ENCODE peak calls at places on chromosomes 16 and 17, in eight cellular contexts. M is stomach, H is lung, G is GM23338, S is prostate gland, V is adrenal gland, D is breast epithelium, J is ascending aorta. B is an unnamed sample.

GRCh38 chr17:41792835-41793748 is 6.6 kb upstream of the JUP start:
- DNase-seq in J (no peak), G (peak; percentile 47), S (peak; percentile 61), H (peak; percentile 71), V (peak; percentile 27), D (peak; percentile 87), M (peak; percentile 83), B (peak; percentile 86)

GRCh38 chr16:78376452-78376851 is 277.0 kb downstream of the WWOX start:
- DNase-seq in M (no peak), H (no peak), S (no peak), V (peak; percentile 5), D (no peak), G (no peak), J (no peak), B (no peak)

GRCh38 chr16:89700100-89700648 is 1.3 kb downstream of the SPATA2L start:
- DNase-seq in H (peak; percentile 100), V (peak; percentile 100), J (peak; percentile 96), M (peak; percentile 100), S (peak; percentile 100), G (peak; percentile 100), D (peak; percentile 100), B (peak; percentile 100)

GRCh38 chr16:49833055-49833454 is 22.9 kb downstream of the ZNF423 start:
- DNase-seq in M (no peak), S (no peak), V (peak; percentile 40), D (no peak), G (peak; percentile 56), H (no peak), J (no peak), B (peak; percentile 54)

GRCh38 chr17:608911-609882 is 105.4 kb downstream of the VPS53 start:
- DNase-seq in J (no peak), H (no peak), V (no peak), M (no peak), D (no peak), S (no peak), G (no peak), B (no peak)

GRCh38 chr17:72576289-72576759 is 455.5 kb downstream of the SOX9 start:
- DNase-seq in M (no peak), J (no peak), D (no peak), V (no peak), S (no peak), G (peak; percentile 72), H (no peak), B (no peak)

GRCh38 chr16:70523013-70523620 is at the start of gene COG4:
- DNase-seq in D (peak; percentile 80), M (peak; percentile 86), G (peak; percentile 96), J (peak; percentile 24), S (peak; percentile 77), H (peak; percentile 86), V (peak; percentile 88), B (peak; percentile 91)

GRCh38 chr16:85601730-85602401 is 11.3 kb upstream of the GSE1 start:
- DNase-seq in V (peak; percentile 68), S (no peak), D (no peak), H (no peak), J (no peak), M (peak; percentile 48), G (no peak), B (no peak)

GRCh38 chr16:19520861-19521331 is 1.0 kb downstream of the GDE1 start:
- DNase-seq in J (no peak), V (peak; percentile 58), G (no peak), M (peak; percentile 34), S (no peak), D (no peak), H (no peak), B (peak; percentile 66)

GRCh38 chr16:69448470-69449193 is 24.2 kb downstream of the CYB5B start:
- DNase-seq in V (no peak), J (no peak), H (no peak), S (no peak), D (no peak), M (no peak), G (no peak), B (no peak)

GRCh38 chr17:44921122-44921882 is 6.0 kb upstream of the GFAP start:
- DNase-seq in J (no peak), H (no peak), M (no peak), G (peak; percentile 74), D (no peak), S (no peak), V (no peak), B (no peak)

GRCh38 chr16:16004314-16004749 is 54.9 kb downstream of the ABCC1 start:
- DNase-seq in M (no peak), H (no peak), J (no peak), S (no peak), G (no peak), V (no peak), D (no peak), B (no peak)

GRCh38 chr16:89720520-89720858 is 209 bp downstream of the VPS9D1 start:
- DNase-seq in D (no peak), V (peak; percentile 85), S (no peak), J (no peak), G (peak; percentile 67), H (peak; percentile 48), M (peak; percentile 52), B (peak; percentile 74)

GRCh38 chr16:75262800-75263127 is 11.3 kb upstream of the BCAR1 start:
- DNase-seq in G (no peak), H (no peak), J (no peak), D (no peak), M (no peak), V (no peak), S (no peak), B (no peak)
- TF ChIP-seq CTCF in G (no peak), H (no peak), J (no peak), D (no peak), M (no peak), V (no peak), S (no peak), B (no peak)

GRCh38 chr17:35498429-35499178 is 38.9 kb downstream of the SLFN12L start:
- DNase-seq in V (no peak), H (no peak), G (peak; percentile 22), M (no peak), D (no peak), S (no peak), J (no peak), B (no peak)

GRCh38 chr17:35496470-35497290 is 40.8 kb downstream of the SLFN12L start:
- DNase-seq in M (no peak), H (no peak), V (no peak), D (no peak), J (no peak), G (peak; percentile 76), S (no peak), B (no peak)

DNA sequence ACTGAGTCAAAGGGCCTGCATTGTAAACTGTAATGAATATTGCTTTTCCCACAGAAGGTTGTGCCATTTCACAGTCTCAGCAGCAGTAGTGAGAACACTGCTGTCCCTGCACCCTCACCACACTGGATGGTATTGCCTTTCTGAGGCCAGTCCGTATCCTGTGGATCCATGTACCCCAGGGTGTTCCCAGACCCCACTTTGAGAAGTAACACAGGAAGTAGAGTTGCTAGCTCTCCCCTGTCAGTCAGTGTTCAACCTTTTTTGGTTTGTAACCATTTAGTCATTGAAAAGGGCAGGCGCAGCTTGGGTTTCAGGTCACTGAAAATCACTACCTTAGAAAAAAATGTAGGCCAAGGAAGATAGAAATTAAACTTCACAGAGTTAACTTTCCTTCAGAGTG is 37.9 kb downstream of the SLFN12L start:
- DNase-seq in S (no peak), D (no peak), H (no peak), J (no peak), G (no peak), M (no peak), V (no peak), B (no peak)
- H3K27ac ChIP-seq in S (no peak overlapping the region), D (no peak overlapping the region), H (no peak overlapping the region), J (no peak overlapping the region), G (no peak overlapping the region), M (no peak overlapping the region), V (no peak overlapping the region), B (no peak overlapping the region)

DNA sequence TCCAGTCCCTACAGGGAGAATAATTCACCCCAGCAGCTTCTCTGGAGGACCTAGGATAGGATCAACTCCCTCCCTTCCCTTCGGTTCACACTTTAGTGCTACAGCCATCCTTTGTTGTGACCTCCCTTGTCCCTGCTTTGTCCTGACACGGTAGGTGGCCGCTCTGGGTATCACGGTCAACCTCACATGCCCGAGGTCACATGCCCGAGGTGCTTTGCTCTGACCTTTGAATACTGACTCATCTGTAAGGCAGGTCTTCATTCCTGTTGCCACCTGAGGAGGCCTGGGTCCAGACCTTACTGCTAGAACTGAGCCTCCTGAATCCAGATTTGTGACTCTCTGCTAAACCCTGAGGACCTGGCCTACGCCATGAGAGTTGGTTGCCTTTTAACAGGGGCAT is 19.7 kb downstream of the ALKBH5 start:
- DNase-seq in G (no peak), D (no peak), J (no peak), M (no peak), V (peak; percentile 29), H (no peak), S (no peak), B (no peak)
- H3K4me1 ChIP-seq in G (no peaks in the 10 kb centered on the region), D (no peaks in the 10 kb centered on the region), J (no peaks in the 10 kb centered on the region), M (peaks cover 58% of the 10 kb centered on the region), V (peaks cover 24% of the 10 kb centered on the region), H (peaks cover 3% of the 10 kb centered on the region), S (no peaks in the 10 kb centered on the region), B (no peaks in the 10 kb centered on the region)

GRCh38 chr16:12168054-12169018 is 191.8 kb downstream of the SNX29 start:
- DNase-seq in M (no peak), J (no peak), S (no peak), H (no peak), G (no peak), D (no peak), V (no peak), B (no peak)
- TF ChIP-seq CTCF in M (no peak), J (no peak), S (no peak), H (no peak), G (no peak), D (no peak), V (no peak), B (no peak)

DNA sequence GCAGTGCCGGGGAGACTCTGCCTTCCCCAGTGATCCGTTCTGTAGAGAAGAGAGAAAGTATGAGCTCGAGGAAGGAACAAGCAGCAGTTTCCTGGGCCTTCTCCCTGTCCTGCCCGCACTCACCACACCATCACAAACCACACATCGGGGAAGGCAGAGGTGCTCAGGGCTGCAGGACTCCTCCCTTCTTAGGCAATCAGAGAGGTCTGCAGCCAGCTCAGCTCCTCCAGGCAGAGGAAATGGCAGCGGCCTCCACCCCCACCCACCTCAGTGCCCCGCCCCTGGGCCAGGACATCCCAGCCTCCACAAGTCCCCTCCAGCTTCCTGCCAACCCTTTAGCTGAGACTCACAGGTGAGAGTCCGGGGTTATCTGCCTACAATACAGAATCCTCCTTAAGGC is 2.0 kb downstream of the ZNF319 start:
- DNase-seq in V (no peak), M (peak; percentile 46), D (no peak), J (no peak), G (no peak), H (peak; percentile 75), S (no peak), B (peak; percentile 49)
- H3K27ac ChIP-seq in V (no peak overlapping the region), M (peak overlapping the region; percentile 94), D (peak overlapping the region; percentile 58), J (no peak overlapping the region), G (no peak overlapping the region), H (no peak overlapping the region), S (no peak overlapping the region), B (no peak overlapping the region)

DNA sequence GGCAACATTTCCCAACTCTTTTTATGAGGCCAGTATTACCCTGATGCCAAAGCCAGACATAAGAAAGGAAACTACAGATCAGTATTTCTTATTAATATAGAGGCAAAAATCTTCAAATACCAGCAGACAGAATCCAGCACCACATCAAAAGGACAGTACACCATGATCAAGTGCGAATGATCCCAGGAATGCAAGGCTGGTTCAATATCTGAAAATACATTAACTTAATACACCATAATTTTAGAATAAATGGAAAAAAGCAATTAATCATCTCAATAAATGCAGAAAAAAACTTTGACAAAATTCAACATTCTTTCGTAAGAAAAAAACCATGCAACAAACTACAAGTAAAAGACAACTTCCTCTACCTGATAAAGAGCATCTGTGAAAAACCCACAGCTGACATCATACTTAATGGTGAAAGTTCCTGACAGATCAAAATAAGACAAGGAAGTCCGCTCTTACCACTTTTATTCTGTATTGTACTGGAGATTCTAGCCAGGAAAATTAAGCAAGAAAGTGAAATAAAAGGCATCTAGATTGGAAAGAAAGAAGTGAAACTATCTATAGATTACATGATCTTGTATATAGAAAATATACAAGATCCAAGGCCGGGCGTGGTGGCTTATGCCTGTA is 26.3 kb upstream of the MAPK3 start:
- DNase-seq in G (no peak), D (no peak), J (no peak), S (no peak), M (no peak), V (no peak), H (no peak), B (no peak)
- H3K4me1 ChIP-seq in G (no peaks in the 10 kb centered on the region), D (no peaks in the 10 kb centered on the region), J (no peaks in the 10 kb centered on the region), S (no peaks in the 10 kb centered on the region), M (no peaks in the 10 kb centered on the region), V (no peaks in the 10 kb centered on the region), H (no peaks in the 10 kb centered on the region), B (no peaks in the 10 kb centered on the region)

B was measured in colonic mucosa.